ENCODE peak calls at places on chromosomes 13 and 19, in seven cellular contexts. H, T, X, U, K, J and A are unnamed samples.

GRCh38 chr19:54415208-54415900 is at the start of gene TTYH1:
- DNase-seq in T (no peak), X (no peak), K (no peak), J (no peak), H (peak; percentile 77), U (no peak), A (no peak)

GRCh38 chr13:99522288-99522687 is 21.0 kb downstream of the TM9SF2 start:
- DNase-seq in X (no peak), J (no peak), U (no peak), T (no peak), K (no peak), H (no peak), A (no peak)

GRCh38 chr19:47411101-47411500 is 8.2 kb downstream of the MEIS3 start:
- DNase-seq in K (no peak), J (no peak), T (no peak), H (no peak), X (peak; percentile 19), U (no peak), A (no peak)

GRCh38 chr19:55041627-55042343 is 3.7 kb upstream of the GP6 start:
- DNase-seq in H (no peak), J (no peak), U (no peak), K (no peak), T (no peak), X (no peak), A (no peak)

GRCh38 chr13:20609145-20609544 is 42.2 kb downstream of the IFT88 start:
- DNase-seq in J (no peak), T (no peak), X (peak; percentile 80), K (no peak), U (no peak), H (no peak), A (peak; percentile 68)

GRCh38 chr19:10819124-10820060 is 16.6 kb downstream of the TMED1 start:
- DNase-seq in U (no peak), X (no peak), H (no peak), T (no peak), J (no peak), K (no peak), A (no peak)

GRCh38 chr13:84192125-84192524 is 309.9 kb upstream of the SLITRK1 start:
- DNase-seq in U (peak; percentile 78), K (peak; percentile 0), H (no peak), J (no peak), T (no peak), X (peak; percentile 98), A (peak; percentile 82)

GRCh38 chr13:73657821-73658540 is 476.2 kb downstream of the KLF12 start:
- DNase-seq in K (peak; percentile 50), U (no peak), J (no peak), H (no peak), X (peak; percentile 47), T (no peak), A (peak; percentile 17)

GRCh38 chr19:405138-405965 is 3.6 kb downstream of the C2CD4C start:
- DNase-seq in U (no peak), T (no peak), X (no peak), H (no peak), K (no peak), J (no peak), A (no peak)

GRCh38 chr19:18830488-18830887 is 1.3 kb upstream of the UPF1 start:
- DNase-seq in U (no peak), X (no peak), H (no peak), J (no peak), K (no peak), T (no peak), A (no peak)

GRCh38 chr19:40690050-40690698 is at the start of gene NUMBL:
- DNase-seq in U (no peak), H (no peak), J (no peak), X (no peak), K (no peak), T (no peak), A (no peak)

GRCh38 chr19:47628058-47628771 is 19.3 kb downstream of the BICRA start:
- DNase-seq in T (no peak), X (no peak), U (no peak), J (no peak), K (no peak), H (no peak), A (no peak)

GRCh38 chr19:12090807-12091206 is 26.3 kb downstream of the ZNF844 start:
- DNase-seq in X (peak; percentile 15), K (no peak), J (peak; percentile 83), H (peak; percentile 75), U (no peak), T (no peak), A (no peak)

GRCh38 chr13:44218501-44219240 is 155.0 kb upstream of the SERP2 start:
- DNase-seq in K (no peak), U (no peak), H (no peak), X (no peak), J (peak; percentile 33), T (no peak), A (peak; percentile 82)

GRCh38 chr13:59360916-59361315 is 802.8 kb downstream of the DIAPH3 start:
- DNase-seq in J (no peak), U (no peak), K (no peak), T (no peak), H (no peak), X (no peak), A (no peak)

GRCh38 chr13:37510441-37510840 is 88.1 kb downstream of the POSTN start:
- DNase-seq in J (no peak), X (no peak), T (no peak), H (no peak), K (no peak), U (no peak), A (peak; percentile 75)

GRCh38 chr19:991174-991931 is 7.2 kb downstream of the WDR18 start:
- DNase-seq in U (no peak), K (no peak), T (no peak), X (no peak), H (peak; percentile 91), J (peak; percentile 86), A (peak; percentile 39)

GRCh38 chr19:35451278-35452096 is 3.4 kb downstream of the FFAR2 start:
- DNase-seq in X (no peak), J (no peak), H (no peak), K (no peak), U (no peak), T (no peak), A (no peak)

GRCh38 chr19:12133069-12133468 is 7.1 kb downstream of the ZNF20 start:
- DNase-seq in J (no peak), X (no peak), U (no peak), H (no peak), K (no peak), T (no peak), A (no peak)

GRCh38 chr13:113937073-113937472 is 36.8 kb downstream of the C13orf46 start:
- DNase-seq in T (no peak), K (no peak), H (no peak), U (no peak), J (no peak), X (no peak), A (no peak)

GRCh38 chr19:31349160-31349881 is at the start of gene TSHZ3:
- DNase-seq in T (peak; percentile 81), U (no peak), J (peak; percentile 79), X (peak; percentile 81), K (no peak), H (peak; percentile 82), A (no peak)

GRCh38 chr19:38388310-38389100 is at the start of gene SPRED3:
- DNase-seq in H (peak; percentile 73), K (no peak), X (no peak), U (no peak), J (peak; percentile 56), T (no peak), A (peak; percentile 68)

GRCh38 chr19:7494416-7495098 is 5.7 kb upstream of the PEX11G start:
- DNase-seq in H (no peak), U (no peak), T (no peak), X (no peak), K (no peak), J (peak; percentile 92), A (no peak)

GRCh38 chr13:107284168-107284567 is 716.2 kb upstream of the ARGLU1 start:
- DNase-seq in J (no peak), T (no peak), X (peak; percentile 39), K (no peak), U (peak; percentile 39), H (no peak), A (peak; percentile 33)

GRCh38 chr13:24516919-24517318 is 4.3 kb upstream of the PARP4 start:
- DNase-seq in H (no peak), T (no peak), X (no peak), J (no peak), K (no peak), U (no peak), A (no peak)

GRCh38 chr19:47492137-47492533 is 8.1 kb upstream of the KPTN start:
- DNase-seq in J (no peak), H (no peak), U (no peak), X (no peak), T (no peak), K (no peak), A (no peak)

GRCh38 chr19:14473073-14473790 is 1.9 kb downstream of the PTGER1 start:
- DNase-seq in J (no peak), X (no peak), K (no peak), T (no peak), H (peak; percentile 46), U (no peak), A (no peak)
- TF ChIP-seq CTCF in J (no peak), X (no peak), K (no peak), T (no peak), H (no peak), U (no peak), A (no peak)

GRCh38 chr19:42465827-42466280 is 23.1 kb upstream of the CXCL17 start:
- DNase-seq in H (no peak), K (no peak), X (no peak), J (no peak), U (no peak), T (no peak), A (no peak)
- TF ChIP-seq CTCF in H (no peak), K (no peak), X (no peak), J (no peak), U (no peak), T (no peak), A (no peak)

DNA sequence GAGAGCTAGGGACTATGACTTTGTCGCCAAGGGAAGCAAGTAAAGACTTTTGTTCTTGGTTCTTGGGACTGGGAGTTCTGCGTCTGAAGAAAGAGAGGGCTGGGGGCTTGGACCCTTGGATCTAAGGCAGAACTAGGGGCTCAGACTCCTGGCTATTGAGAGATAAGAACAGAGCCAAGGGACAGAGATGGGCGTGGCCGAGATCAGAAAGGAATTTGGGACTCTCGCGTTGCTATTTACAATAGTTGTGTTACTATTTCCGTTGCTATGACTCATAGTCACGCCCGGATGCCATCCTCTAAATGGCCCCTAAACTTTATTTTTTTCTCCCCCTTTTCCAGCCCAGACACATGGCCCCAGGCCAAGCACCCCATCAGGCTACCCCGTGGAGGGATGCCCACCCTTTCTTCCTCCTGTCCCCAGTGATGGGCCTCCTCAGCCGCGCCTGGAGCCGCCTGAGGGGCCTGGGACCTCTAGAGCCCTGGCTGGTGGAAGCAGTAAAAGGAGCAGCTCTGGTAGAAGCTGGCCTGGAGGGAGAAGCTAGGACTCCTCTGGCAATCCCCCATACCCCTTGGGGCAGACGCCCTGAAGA is 759 bp downstream of the PPP1R15A start:
- DNase-seq in J (peak; percentile 94), X (peak; percentile 88), H (peak; percentile 77), K (peak; percentile 91), U (peak; percentile 88), T (peak; percentile 82), A (peak; percentile 95)
- TF ChIP-seq CTCF in J (peak; percentile 16), X (no peak), H (no peak), K (no peak), U (no peak), T (no peak), A (no peak)

DNA sequence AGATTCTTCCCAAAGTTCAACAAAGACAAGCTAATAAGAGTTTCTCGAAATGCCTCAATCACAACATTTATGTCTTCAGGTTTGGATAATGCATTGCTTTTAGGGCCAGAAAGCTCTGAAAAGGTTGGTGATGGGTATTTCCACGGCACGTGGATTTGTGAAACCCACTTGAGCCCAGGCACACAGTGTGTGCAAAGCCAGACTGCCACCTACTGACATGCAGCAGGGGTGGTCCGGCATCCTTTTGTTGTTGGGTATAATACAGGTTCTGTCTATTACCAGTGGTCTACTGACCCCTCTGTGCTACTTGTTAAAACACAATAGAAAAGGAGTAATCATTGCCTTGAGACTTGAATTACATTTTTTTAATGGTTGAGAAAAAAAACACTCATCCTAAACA is 225.6 kb downstream of the RAP2A start:
- DNase-seq in H (peak; percentile 32), J (peak; percentile 26), U (no peak), X (no peak), K (no peak), T (no peak), A (no peak)
- TF ChIP-seq CTCF in H (no peak), J (peak; percentile 41), U (peak; percentile 64), X (no peak), K (peak; percentile 21), T (no peak), A (no peak)